ENCODE peak calls at places on chromosomes 7 and 10, in ten cellular contexts. One of them, this sample, is unnamed.

GRCh38 chr10:22684707-22685106 is 29.7 kb downstream of the PIP4K2A start:
- DNase-seq in germinal center: no peak
- DNase-seq in choroid plexus epithelial cell: no peak
- DNase-seq in glutamatergic neuron: no peak
- DNase-seq in naive thymus-derived CD4-positive, alpha-beta T cell: no peak
- DNase-seq in Caki2: no peak
- DNase-seq in ovary: no peak
- DNase-seq in nephron progenitor cell: no peak
- DNase-seq in heart left ventricle: no peak
- DNase-seq in AG10803: no peak
- DNase-seq in this sample: no peak

GRCh38 chr7:137266764-137267163 is 76.8 kb downstream of the PTN start:
- DNase-seq in Caki2: no peak
- DNase-seq in glutamatergic neuron: no peak
- DNase-seq in ovary: no peak
- DNase-seq in choroid plexus epithelial cell: no peak
- DNase-seq in heart left ventricle: no peak
- DNase-seq in AG10803: no peak
- DNase-seq in germinal center: no peak
- DNase-seq in naive thymus-derived CD4-positive, alpha-beta T cell: no peak
- DNase-seq in nephron progenitor cell: no peak
- DNase-seq in this sample: no peak

GRCh38 chr7:105594034-105594433 is 12.7 kb upstream of the EFCAB10 start:
- DNase-seq in naive thymus-derived CD4-positive, alpha-beta T cell: no peak
- DNase-seq in glutamatergic neuron: no peak
- DNase-seq in AG10803: no peak
- DNase-seq in nephron progenitor cell: no peak
- DNase-seq in heart left ventricle: no peak
- DNase-seq in ovary: no peak
- DNase-seq in Caki2: no peak
- DNase-seq in germinal center: no peak
- DNase-seq in choroid plexus epithelial cell: no peak
- DNase-seq in this sample: no peak

GRCh38 chr10:45817912-45818311 is 29.4 kb downstream of the AGAP4 start:
- DNase-seq in Caki2: no peak
- DNase-seq in choroid plexus epithelial cell: no peak
- DNase-seq in germinal center: no peak
- DNase-seq in ovary: no peak
- DNase-seq in glutamatergic neuron: no peak
- DNase-seq in nephron progenitor cell: no peak
- DNase-seq in heart left ventricle: no peak
- DNase-seq in AG10803: no peak
- DNase-seq in naive thymus-derived CD4-positive, alpha-beta T cell: no peak
- DNase-seq in this sample: no peak

GRCh38 chr10:88850712-88851111 is 932 bp downstream of the ANKRD22 start:
- DNase-seq in AG10803: no peak
- DNase-seq in ovary: no peak
- DNase-seq in glutamatergic neuron: no peak
- DNase-seq in heart left ventricle: no peak
- DNase-seq in choroid plexus epithelial cell: no peak
- DNase-seq in germinal center: no peak
- DNase-seq in Caki2: no peak
- DNase-seq in naive thymus-derived CD4-positive, alpha-beta T cell: no peak
- DNase-seq in nephron progenitor cell: no peak
- DNase-seq in this sample: no peak

GRCh38 chr10:48533951-48534720 is 70.7 kb downstream of the ARHGAP22 start:
- DNase-seq in choroid plexus epithelial cell: no peak
- DNase-seq in glutamatergic neuron: no peak
- DNase-seq in heart left ventricle: no peak
- DNase-seq in naive thymus-derived CD4-positive, alpha-beta T cell: no peak
- DNase-seq in Caki2: no peak
- DNase-seq in nephron progenitor cell: no peak
- DNase-seq in AG10803: peak; percentile 80
- DNase-seq in germinal center: no peak
- DNase-seq in ovary: no peak
- DNase-seq in this sample: no peak

GRCh38 chr7:110590415-110590814 is 500.5 kb upstream of the LRRN3 start:
- DNase-seq in germinal center: no peak
- DNase-seq in choroid plexus epithelial cell: no peak
- DNase-seq in heart left ventricle: no peak
- DNase-seq in AG10803: no peak
- DNase-seq in Caki2: no peak
- DNase-seq in nephron progenitor cell: no peak
- DNase-seq in naive thymus-derived CD4-positive, alpha-beta T cell: peak; percentile 4
- DNase-seq in glutamatergic neuron: no peak
- DNase-seq in ovary: no peak
- DNase-seq in this sample: no peak

GRCh38 chr7:125149151-125149550 is 219.5 kb upstream of the POT1 start:
- DNase-seq in naive thymus-derived CD4-positive, alpha-beta T cell: no peak
- DNase-seq in ovary: no peak
- DNase-seq in nephron progenitor cell: no peak
- DNase-seq in glutamatergic neuron: no peak
- DNase-seq in heart left ventricle: no peak
- DNase-seq in Caki2: no peak
- DNase-seq in germinal center: no peak
- DNase-seq in AG10803: no peak
- DNase-seq in choroid plexus epithelial cell: peak; percentile 82
- DNase-seq in this sample: no peak

GRCh38 chr7:1961776-1962276 is 270.9 kb downstream of the MAD1L1 start:
- DNase-seq in AG10803: peak; percentile 85
- DNase-seq in naive thymus-derived CD4-positive, alpha-beta T cell: no peak
- DNase-seq in Caki2: peak; percentile 38
- DNase-seq in nephron progenitor cell: no peak
- DNase-seq in glutamatergic neuron: no peak
- DNase-seq in choroid plexus epithelial cell: peak; percentile 89
- DNase-seq in heart left ventricle: no peak
- DNase-seq in ovary: no peak
- DNase-seq in germinal center: no peak
- DNase-seq in this sample: no peak

GRCh38 chr10:70849582-70850016 is 33.9 kb downstream of the SGPL1 start:
- DNase-seq in AG10803: peak; percentile 89
- DNase-seq in choroid plexus epithelial cell: peak; percentile 83
- DNase-seq in heart left ventricle: no peak
- DNase-seq in ovary: no peak
- DNase-seq in Caki2: peak; percentile 48
- DNase-seq in germinal center: no peak
- DNase-seq in nephron progenitor cell: no peak
- DNase-seq in glutamatergic neuron: no peak
- DNase-seq in naive thymus-derived CD4-positive, alpha-beta T cell: no peak
- DNase-seq in this sample: no peak

GRCh38 chr7:2173184-2173827 is 59.4 kb downstream of the MAD1L1 start:
- DNase-seq in glutamatergic neuron: no peak
- DNase-seq in nephron progenitor cell: no peak
- DNase-seq in ovary: no peak
- DNase-seq in choroid plexus epithelial cell: peak; percentile 65
- DNase-seq in germinal center: no peak
- DNase-seq in heart left ventricle: no peak
- DNase-seq in AG10803: no peak
- DNase-seq in Caki2: no peak
- DNase-seq in naive thymus-derived CD4-positive, alpha-beta T cell: no peak
- DNase-seq in this sample: no peak

GRCh38 chr7:30473903-30474302 is 4.7 kb downstream of the NOD1 start:
- DNase-seq in naive thymus-derived CD4-positive, alpha-beta T cell: no peak
- DNase-seq in ovary: no peak
- DNase-seq in germinal center: no peak
- DNase-seq in heart left ventricle: no peak
- DNase-seq in nephron progenitor cell: no peak
- DNase-seq in AG10803: no peak
- DNase-seq in glutamatergic neuron: no peak
- DNase-seq in Caki2: no peak
- DNase-seq in choroid plexus epithelial cell: no peak
- DNase-seq in this sample: no peak

GRCh38 chr10:77405771-77406241 is 231.8 kb downstream of the KCNMA1 start:
- DNase-seq in AG10803: peak; percentile 79
- DNase-seq in Caki2: peak; percentile 78
- DNase-seq in choroid plexus epithelial cell: peak; percentile 53
- DNase-seq in germinal center: no peak
- DNase-seq in glutamatergic neuron: peak; percentile 70
- DNase-seq in heart left ventricle: peak; percentile 53
- DNase-seq in nephron progenitor cell: peak; percentile 57
- DNase-seq in ovary: peak; percentile 72
- DNase-seq in naive thymus-derived CD4-positive, alpha-beta T cell: no peak
- DNase-seq in this sample: no peak

GRCh38 chr10:35510891-35511290 is 94.2 kb upstream of the GJD4 start:
- DNase-seq in glutamatergic neuron: no peak
- DNase-seq in germinal center: no peak
- DNase-seq in nephron progenitor cell: no peak
- DNase-seq in choroid plexus epithelial cell: no peak
- DNase-seq in ovary: no peak
- DNase-seq in heart left ventricle: no peak
- DNase-seq in naive thymus-derived CD4-positive, alpha-beta T cell: no peak
- DNase-seq in Caki2: no peak
- DNase-seq in AG10803: no peak
- DNase-seq in this sample: no peak

GRCh38 chr7:132077986-132078385 is 498.3 kb downstream of the PLXNA4 start:
- DNase-seq in nephron progenitor cell: no peak
- DNase-seq in heart left ventricle: no peak
- DNase-seq in AG10803: peak; percentile 78
- DNase-seq in germinal center: no peak
- DNase-seq in naive thymus-derived CD4-positive, alpha-beta T cell: no peak
- DNase-seq in glutamatergic neuron: no peak
- DNase-seq in Caki2: no peak
- DNase-seq in choroid plexus epithelial cell: no peak
- DNase-seq in ovary: no peak
- DNase-seq in this sample: no peak

GRCh38 chr7:6165075-6165474 is 107.3 kb downstream of the CYTH3 start:
- DNase-seq in choroid plexus epithelial cell: no peak
- DNase-seq in ovary: no peak
- DNase-seq in heart left ventricle: no peak
- DNase-seq in Caki2: no peak
- DNase-seq in AG10803: no peak
- DNase-seq in nephron progenitor cell: no peak
- DNase-seq in glutamatergic neuron: peak; percentile 68
- DNase-seq in germinal center: no peak
- DNase-seq in naive thymus-derived CD4-positive, alpha-beta T cell: no peak
- DNase-seq in this sample: no peak

GRCh38 chr10:24518981-24519597 is 204.6 kb downstream of the ARHGAP21 start:
- DNase-seq in nephron progenitor cell: peak; percentile 80
- DNase-seq in Caki2: peak; percentile 44
- DNase-seq in heart left ventricle: peak; percentile 60
- DNase-seq in naive thymus-derived CD4-positive, alpha-beta T cell: no peak
- DNase-seq in AG10803: peak; percentile 54
- DNase-seq in choroid plexus epithelial cell: peak; percentile 80
- DNase-seq in glutamatergic neuron: peak; percentile 71
- DNase-seq in germinal center: peak; percentile 24
- DNase-seq in ovary: peak; percentile 56
- DNase-seq in this sample: peak; percentile 49

GRCh38 chr7:159098424-159098786 is 46.3 kb downstream of the VIPR2 start:
- DNase-seq in glutamatergic neuron: no peak
- DNase-seq in nephron progenitor cell: no peak
- DNase-seq in naive thymus-derived CD4-positive, alpha-beta T cell: no peak
- DNase-seq in germinal center: no peak
- DNase-seq in heart left ventricle: peak; percentile 6
- DNase-seq in Caki2: no peak
- DNase-seq in choroid plexus epithelial cell: no peak
- DNase-seq in AG10803: no peak
- DNase-seq in ovary: no peak
- DNase-seq in this sample: no peak

GRCh38 chr10:22821501-22821900 is 106.4 kb upstream of the ARMC3 start:
- DNase-seq in germinal center: no peak
- DNase-seq in choroid plexus epithelial cell: peak; percentile 90
- DNase-seq in AG10803: peak; percentile 89
- DNase-seq in nephron progenitor cell: no peak
- DNase-seq in naive thymus-derived CD4-positive, alpha-beta T cell: no peak
- DNase-seq in heart left ventricle: no peak
- DNase-seq in Caki2: no peak
- DNase-seq in glutamatergic neuron: no peak
- DNase-seq in ovary: no peak
- DNase-seq in this sample: no peak

GRCh38 chr7:130927062-130927461 is 193.1 kb upstream of the KLF14 start:
- DNase-seq in naive thymus-derived CD4-positive, alpha-beta T cell: no peak
- DNase-seq in Caki2: no peak
- DNase-seq in nephron progenitor cell: no peak
- DNase-seq in glutamatergic neuron: no peak
- DNase-seq in heart left ventricle: no peak
- DNase-seq in AG10803: no peak
- DNase-seq in germinal center: no peak
- DNase-seq in ovary: no peak
- DNase-seq in choroid plexus epithelial cell: no peak
- DNase-seq in this sample: no peak

GRCh38 chr7:41955475-41956243 is 252.8 kb upstream of the INHBA start:
- DNase-seq in nephron progenitor cell: peak; percentile 56
- DNase-seq in choroid plexus epithelial cell: peak; percentile 99
- DNase-seq in germinal center: no peak
- DNase-seq in glutamatergic neuron: peak; percentile 41
- DNase-seq in Caki2: peak; percentile 79
- DNase-seq in AG10803: peak; percentile 100
- DNase-seq in naive thymus-derived CD4-positive, alpha-beta T cell: no peak
- DNase-seq in heart left ventricle: peak; percentile 91
- DNase-seq in ovary: peak; percentile 99
- DNase-seq in this sample: no peak

GRCh38 chr7:2520131-2520807 is 695 bp downstream of the LFNG start:
- DNase-seq in AG10803: no peak
- DNase-seq in nephron progenitor cell: no peak
- DNase-seq in glutamatergic neuron: peak; percentile 57
- DNase-seq in germinal center: peak; percentile 33
- DNase-seq in choroid plexus epithelial cell: no peak
- DNase-seq in naive thymus-derived CD4-positive, alpha-beta T cell: no peak
- DNase-seq in heart left ventricle: no peak
- DNase-seq in Caki2: peak; percentile 42
- DNase-seq in ovary: no peak
- DNase-seq in this sample: no peak

GRCh38 chr7:69177941-69178494 is 420.3 kb upstream of the AUTS2 start:
- DNase-seq in glutamatergic neuron: no peak
- DNase-seq in germinal center: no peak
- DNase-seq in heart left ventricle: no peak
- DNase-seq in Caki2: no peak
- DNase-seq in naive thymus-derived CD4-positive, alpha-beta T cell: no peak
- DNase-seq in ovary: peak; percentile 14
- DNase-seq in choroid plexus epithelial cell: no peak
- DNase-seq in AG10803: peak; percentile 81
- DNase-seq in nephron progenitor cell: no peak
- DNase-seq in this sample: no peak

GRCh38 chr7:134936893-134937520 is 49.3 kb upstream of the AGBL3 start:
- DNase-seq in Caki2: no peak
- DNase-seq in heart left ventricle: no peak
- DNase-seq in glutamatergic neuron: no peak
- DNase-seq in AG10803: peak; percentile 37
- DNase-seq in germinal center: no peak
- DNase-seq in nephron progenitor cell: no peak
- DNase-seq in ovary: no peak
- DNase-seq in naive thymus-derived CD4-positive, alpha-beta T cell: no peak
- DNase-seq in choroid plexus epithelial cell: peak; percentile 16
- DNase-seq in this sample: no peak

GRCh38 chr7:131359136-131359776 is 31.6 kb downstream of the MKLN1 start:
- DNase-seq in nephron progenitor cell: no peak
- DNase-seq in glutamatergic neuron: no peak
- DNase-seq in AG10803: no peak
- DNase-seq in ovary: no peak
- DNase-seq in heart left ventricle: no peak
- DNase-seq in germinal center: no peak
- DNase-seq in Caki2: no peak
- DNase-seq in choroid plexus epithelial cell: no peak
- DNase-seq in naive thymus-derived CD4-positive, alpha-beta T cell: no peak
- DNase-seq in this sample: no peak

GRCh38 chr10:28587270-28587969 is 54.5 kb downstream of the WAC start:
- DNase-seq in AG10803: peak; percentile 55
- DNase-seq in ovary: no peak
- DNase-seq in choroid plexus epithelial cell: peak; percentile 86
- DNase-seq in nephron progenitor cell: no peak
- DNase-seq in germinal center: no peak
- DNase-seq in Caki2: no peak
- DNase-seq in naive thymus-derived CD4-positive, alpha-beta T cell: no peak
- DNase-seq in heart left ventricle: no peak
- DNase-seq in glutamatergic neuron: no peak
- DNase-seq in this sample: no peak

GRCh38 chr10:17675638-17676037 is 31.7 kb downstream of the STAM start:
- DNase-seq in nephron progenitor cell: no peak
- DNase-seq in AG10803: no peak
- DNase-seq in naive thymus-derived CD4-positive, alpha-beta T cell: no peak
- DNase-seq in choroid plexus epithelial cell: no peak
- DNase-seq in germinal center: no peak
- DNase-seq in ovary: no peak
- DNase-seq in heart left ventricle: no peak
- DNase-seq in Caki2: peak; percentile 35
- DNase-seq in glutamatergic neuron: no peak
- DNase-seq in this sample: no peak

GRCh38 chr10:87845624-87846377 is 17.5 kb downstream of the KLLN start:
- DNase-seq in Caki2: peak; percentile 91
- DNase-seq in heart left ventricle: no peak
- DNase-seq in nephron progenitor cell: no peak
- DNase-seq in ovary: no peak
- DNase-seq in naive thymus-derived CD4-positive, alpha-beta T cell: no peak
- DNase-seq in glutamatergic neuron: no peak
- DNase-seq in AG10803: peak; percentile 37
- DNase-seq in germinal center: no peak
- DNase-seq in choroid plexus epithelial cell: peak; percentile 91
- DNase-seq in this sample: no peak